ENCODE peak calls at places on chromosome 5, in five cellular contexts. K is 8988T, B is psoas muscle, M is germinal center, E is amygdala. I is an unnamed sample.

GRCh38 chr5:69206528-69207190 is 17.3 kb downstream of the CENPH start:
- DNase-seq in K (no peak), M (no peak), E (no peak), B (no peak), I (no peak)

GRCh38 chr5:61000887-61001286 is 55.9 kb downstream of the NDUFAF2 start:
- DNase-seq in M (no peak), E (no peak), B (no peak), K (no peak), I (no peak)

GRCh38 chr5:5306696-5307095 is 115.8 kb upstream of the ICE1 start:
- DNase-seq in E (no peak), B (no peak), M (no peak), K (no peak), I (no peak)

GRCh38 chr5:135039526-135040296 is 5.7 kb upstream of the PITX1 start:
- DNase-seq in E (no peak), K (no peak), B (peak), M (no peak), I (no peak)

GRCh38 chr5:115132465-115132864 is 37.2 kb downstream of the TRIM36 start:
- DNase-seq in E (no peak), K (no peak), M (no peak), B (no peak), I (no peak)

GRCh38 chr5:32713396-32714381 is 2.6 kb downstream of the NPR3 start:
- DNase-seq in K (peak), E (no peak), M (no peak), B (no peak), I (no peak)

GRCh38 chr5:126074538-126074937 is 348.7 kb upstream of the GRAMD2B start:
- DNase-seq in K (no peak), E (no peak), B (no peak), M (no peak), I (no peak)

GRCh38 chr5:38339446-38339845 is 81.1 kb downstream of the EGFLAM start:
- DNase-seq in M (no peak), B (no peak), K (no peak), E (no peak), I (no peak)

GRCh38 chr5:170057311-170057710 is 48.4 kb upstream of the FOXI1 start:
- DNase-seq in E (no peak), K (no peak), M (no peak), B (no peak), I (no peak)

GRCh38 chr5:148963679-148964078 is 99.2 kb downstream of the SH3TC2 start:
- DNase-seq in B (no peak), E (no peak), K (no peak), M (peak), I (peak)

GRCh38 chr5:104793031-104793430 is 1230.4 kb upstream of the NUDT12 start:
- DNase-seq in M (no peak), K (no peak), E (no peak), B (no peak), I (no peak)

GRCh38 chr5:67243349-67243748 is 46.8 kb upstream of the CD180 start:
- DNase-seq in M (no peak), K (no peak), B (no peak), E (no peak), I (no peak)

GRCh38 chr5:90967443-90967842 is 408.8 kb downstream of the ADGRV1 start:
- DNase-seq in M (no peak), K (no peak), B (no peak), E (no peak), I (no peak)

GRCh38 chr5:177131019-177131320 is 2.6 kb upstream of the NSD1 start:
- DNase-seq in B (no peak), M (no peak), E (no peak), K (no peak), I (peak)

GRCh38 chr5:151695464-151695863 is 8.7 kb upstream of the SPARC start:
- DNase-seq in E (no peak), K (no peak), B (no peak), M (no peak), I (no peak)

GRCh38 chr5:989961-990530 is 18.6 kb upstream of the NKD2 start:
- DNase-seq in K (no peak), M (no peak), B (peak), E (no peak), I (no peak)

GRCh38 chr5:142611154-142611553 is 74.7 kb downstream of the FGF1 start:
- DNase-seq in K (peak), M (peak), B (peak), E (no peak), I (peak)

GRCh38 chr5:23352437-23352836 is 155.0 kb upstream of the PRDM9 start:
- DNase-seq in E (no peak), B (no peak), M (no peak), K (no peak), I (peak)

GRCh38 chr5:452856-453710 is 10.1 kb downstream of the EXOC3 start:
- DNase-seq in K (no peak), M (no peak), E (no peak), B (peak), I (no peak)

GRCh38 chr5:55899344-55899743 is 48.2 kb downstream of the IL31RA start:
- DNase-seq in E (no peak), M (no peak), K (no peak), B (no peak), I (no peak)

GRCh38 chr5:126044111-126044668 is 379.0 kb upstream of the GRAMD2B start:
- DNase-seq in M (no peak), B (no peak), E (no peak), K (no peak), I (no peak)

GRCh38 chr5:14036947-14037346 is 92.5 kb upstream of the DNAH5 start:
- DNase-seq in B (no peak), K (no peak), M (no peak), E (no peak), I (no peak)

GRCh38 chr5:76283670-76284069 is 119.4 kb upstream of the IQGAP2 start:
- DNase-seq in K (no peak), B (no peak), E (no peak), M (no peak), I (no peak)

GRCh38 chr5:150116667-150117395 is 30.5 kb upstream of the CSF1R start:
- DNase-seq in B (no peak), K (no peak), E (no peak), M (no peak), I (no peak)

GRCh38 chr5:37005946-37006540 is 129.5 kb downstream of the NIPBL start:
- DNase-seq in M (peak), B (no peak), K (no peak), E (no peak), I (peak)

GRCh38 chr5:27489701-27490100 is 451.3 kb upstream of the CDH9 start:
- DNase-seq in E (no peak), K (no peak), M (no peak), B (no peak), I (no peak)

GRCh38 chr5:138543730-138544104 is 681 bp upstream of the ETF1 start:
- DNase-seq in K (no peak), B (no peak), M (peak), E (no peak), I (no peak)

GRCh38 chr5:56569576-56569975 is 245.8 kb upstream of the MAP3K1 start:
- DNase-seq in E (no peak), B (no peak), K (no peak), M (no peak), I (no peak)

I was measured in NAMALWA.